ENCODE peak calls at places on chromosomes 13 and 19, in ten cellular contexts. F is NB4, Z is mesenchymal stem cell, B is colonic mucosa, A is astrocyte of the spinal cord, C is heart left ventricle, G is HFF-Myc, T is psoas muscle, O is tibial artery, K is HAP-1. X is an unnamed sample.

GRCh38 chr19:38508507-38508906 is 75.0 kb downstream of the RYR1 start:
- DNase-seq in T (no peak), K (no peak), Z (no peak), G (no peak), B (no peak), A (no peak), C (no peak), O (no peak), F (no peak), X (no peak)

GRCh38 chr13:110560606-110561334 is 752 bp downstream of the RAB20 start:
- DNase-seq in G (no peak), Z (peak), O (no peak), B (no peak), K (peak), C (no peak), T (no peak), F (peak), A (no peak), X (no peak)

GRCh38 chr13:90999401-90999800 is 348.1 kb upstream of the MIR17HG start:
- DNase-seq in O (no peak), T (no peak), A (no peak), F (no peak), G (no peak), K (no peak), Z (no peak), B (no peak), C (no peak), X (no peak)

GRCh38 chr19:39518458-39518857 is 3.5 kb downstream of the SELENOV start:
- DNase-seq in F (no peak), Z (no peak), B (no peak), K (no peak), O (no peak), G (no peak), C (no peak), A (no peak), T (no peak), X (no peak)

GRCh38 chr19:5090780-5091575 is 122.1 kb downstream of the KDM4B start:
- DNase-seq in Z (peak), T (no peak), F (peak), K (no peak), O (peak), G (no peak), B (no peak), C (peak), A (peak), X (no peak)

GRCh38 chr13:113854238-113855011 is 9.5 kb downstream of the GAS6 start:
- DNase-seq in T (no peak), O (peak), Z (peak), G (no peak), K (no peak), F (peak), C (peak), A (peak), B (peak), X (no peak)

GRCh38 chr13:102597029-102598015 is 536 bp downstream of the TPP2 start:
- DNase-seq in O (peak), G (no peak), B (peak), T (peak), K (peak), F (peak), C (no peak), Z (peak), A (peak), X (no peak)

GRCh38 chr19:13118424-13119193 is 545 bp downstream of the NACC1 start:
- DNase-seq in O (no peak), A (peak), G (no peak), T (peak), C (peak), B (peak), Z (peak), K (peak), F (peak), X (no peak)

GRCh38 chr19:3403489-3404323 is 37.3 kb downstream of the NFIC start:
- DNase-seq in G (peak), B (peak), O (peak), K (no peak), Z (peak), T (peak), A (peak), F (no peak), C (peak), X (no peak)

GRCh38 chr19:4821265-4821664 is 10.2 kb downstream of the TICAM1 start:
- DNase-seq in B (no peak), C (no peak), Z (no peak), K (no peak), F (no peak), A (no peak), T (no peak), G (no peak), O (no peak), X (no peak)

GRCh38 chr13:83151308-83151660 is 731.0 kb downstream of the SLITRK1 start:
- DNase-seq in O (no peak), Z (no peak), B (no peak), F (no peak), K (no peak), C (no peak), A (no peak), T (no peak), G (no peak), X (no peak)

GRCh38 chr13:50365683-50366391 is 350.6 kb downstream of the KCNRG start:
- DNase-seq in G (no peak), B (no peak), F (peak), A (no peak), K (peak), Z (no peak), O (no peak), T (no peak), C (no peak), X (peak)

DNA sequence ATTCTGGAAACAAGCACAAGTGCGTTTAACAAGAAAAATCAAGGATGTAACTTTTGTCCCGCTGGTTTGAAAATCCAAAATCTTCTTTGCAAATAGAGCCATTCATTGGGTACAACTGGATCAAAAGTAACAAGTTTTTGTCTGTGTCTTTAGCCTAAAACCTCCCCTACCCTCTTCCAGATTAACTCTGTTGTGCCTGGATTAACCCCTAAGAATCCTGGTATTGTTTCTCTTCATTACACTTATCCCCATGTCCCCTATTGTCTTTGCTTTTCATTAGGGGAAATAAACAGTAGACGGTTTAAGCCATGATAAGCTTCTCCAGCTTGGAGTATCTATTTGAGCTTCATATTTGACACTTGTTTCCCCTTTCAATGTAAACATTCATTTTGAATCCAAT is 242.1 kb upstream of the ARGLU1 start:
- DNase-seq in G (no peak), K (no peak), T (no peak), F (no peak), O (no peak), C (no peak), A (no peak), B (no peak), Z (no peak), X (no peak)
- H3K4me3 ChIP-seq in G (no peak), K (no peak), T (no peak), F (no peak), O (no peak), C (no peak), A (no peak), B (no peak), Z (no peak), X (no peak)

GRCh38 chr19:9362905-9363304 is at the start of gene ZNF177:
- DNase-seq in O (no peak), G (no peak), C (no peak), T (no peak), A (peak), B (no peak), K (no peak), Z (no peak), F (peak), X (no peak)
- H3K4me3 ChIP-seq in O (no peak), G (peak), C (peak), T (peak), A (peak), B (no peak), K (no peak), Z (peak), F (peak), X (peak)

GRCh38 chr19:21023901-21024300 is 3.4 kb downstream of the ZNF430 start:
- DNase-seq in O (no peak), Z (no peak), T (no peak), F (no peak), K (no peak), C (no peak), A (peak), B (no peak), G (no peak), X (no peak)

GRCh38 chr19:21020298-21021227 is at the start of gene ZNF430:
- DNase-seq in F (peak), O (peak), B (peak), K (no peak), G (peak), C (peak), T (peak), Z (peak), A (peak), X (peak)

GRCh38 chr19:21028969-21029268 is 8.5 kb downstream of the ZNF430 start:
- DNase-seq in F (no peak), G (no peak), O (no peak), K (no peak), T (no peak), C (no peak), Z (no peak), B (no peak), A (peak), X (no peak)

GRCh38 chr19:21022996-21023395 is 2.5 kb downstream of the ZNF430 start:
- DNase-seq in G (peak), Z (peak), K (no peak), A (peak), B (no peak), O (no peak), F (peak), C (no peak), T (no peak), X (peak)
- H3K4me3 ChIP-seq in G (no peak), Z (peak), K (no peak), A (no peak), B (no peak), O (no peak), F (no peak), C (no peak), T (no peak), X (no peak)

GRCh38 chr13:80164451-80164850 is 176.5 kb downstream of the SPRY2 start:
- DNase-seq in G (no peak), A (no peak), F (no peak), Z (no peak), K (no peak), T (no peak), O (no peak), C (no peak), B (no peak), X (no peak)
- H3K4me3 ChIP-seq in G (no peak), A (no peak), F (no peak), Z (no peak), K (no peak), T (no peak), O (no peak), C (no peak), B (no peak), X (no peak)

X was measured in epithelial cell of proximal tubule.